ENCODE peak calls at places on chromosome 13, in nine cellular contexts. V is astrocyte; D is adrenal gland; M is CD8-positive, alpha-beta T cell; R is psoas muscle; O is HFFc6; Y is GM12864; E is foreskin fibroblast; I is sigmoid colon. X is an unnamed sample.

GRCh38 chr13:101157261-101157660 is 259.0 kb downstream of the NALCN start:
- DNase-seq in V (peak), R (no peak), E (no peak), D (no peak), M (no peak), I (no peak), O (no peak), Y (no peak), X (peak)

GRCh38 chr13:53142301-53142700 is 113.7 kb downstream of the OLFM4 start:
- DNase-seq in D (no peak), M (no peak), Y (no peak), E (no peak), I (no peak), R (no peak), O (no peak), V (peak), X (no peak)

GRCh38 chr13:78160793-78161192 is 242.2 kb upstream of the EDNRB start:
- DNase-seq in R (no peak), M (no peak), D (no peak), Y (no peak), V (peak), O (peak), I (no peak), E (peak), X (peak)

GRCh38 chr13:34361528-34361927 is 543.6 kb downstream of the RFC3 start:
- DNase-seq in Y (no peak), E (peak), D (no peak), R (no peak), V (no peak), I (no peak), M (no peak), O (peak), X (no peak)

GRCh38 chr13:43127103-43127817 is 103.9 kb downstream of the DNAJC15 start:
- DNase-seq in R (no peak), V (no peak), O (no peak), I (no peak), M (no peak), E (no peak), Y (no peak), D (no peak), X (no peak)

GRCh38 chr13:66673401-66673800 is 556.7 kb downstream of the PCDH9 start:
- DNase-seq in M (no peak), I (no peak), Y (no peak), D (no peak), V (peak), E (peak), R (no peak), O (peak), X (no peak)

GRCh38 chr13:96081888-96082287 is 8.0 kb upstream of the HS6ST3 start:
- DNase-seq in D (no peak), O (no peak), V (no peak), E (no peak), Y (no peak), M (no peak), I (no peak), R (no peak), X (no peak)

GRCh38 chr13:56247692-56248091 is 893.0 kb upstream of the PRR20A start:
- DNase-seq in Y (no peak), E (no peak), O (no peak), R (no peak), I (no peak), V (no peak), M (no peak), D (no peak), X (no peak)

GRCh38 chr13:34321986-34322385 is 504.0 kb downstream of the RFC3 start:
- DNase-seq in Y (no peak), V (no peak), D (no peak), O (no peak), E (no peak), I (no peak), M (no peak), R (no peak), X (no peak)

GRCh38 chr13:34300559-34300958 is 482.6 kb downstream of the RFC3 start:
- DNase-seq in Y (no peak), M (no peak), D (no peak), R (no peak), O (no peak), V (peak), I (no peak), E (no peak), X (peak)

DNA sequence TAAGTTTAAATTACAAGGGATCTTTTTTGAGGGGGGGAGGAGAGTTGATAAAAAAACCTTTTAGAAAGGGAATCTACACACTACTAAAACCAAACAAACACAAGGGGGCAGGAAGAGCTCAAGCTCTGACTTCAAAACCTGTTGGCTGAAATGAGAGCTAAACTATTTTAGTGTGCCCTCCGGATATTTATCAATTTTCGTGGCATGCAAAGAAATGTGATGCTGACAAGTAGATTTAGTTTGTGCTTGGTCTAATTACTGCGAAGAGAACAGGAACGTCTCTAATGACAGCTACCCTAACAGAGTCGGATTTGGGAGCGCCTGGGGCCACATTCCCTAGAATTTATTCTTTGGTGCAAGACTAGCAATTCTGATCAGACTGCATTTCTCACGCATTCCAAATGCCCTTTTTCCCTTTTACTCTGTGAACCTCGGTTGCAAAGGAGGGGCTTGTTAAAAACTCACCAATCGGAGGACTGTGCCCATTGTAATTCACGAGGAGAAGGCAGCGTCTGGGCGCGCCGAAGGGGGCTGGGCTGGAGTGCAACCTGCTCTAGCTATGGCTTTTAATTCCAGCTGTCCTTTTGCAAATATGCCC is 804 bp upstream of the FREM2 start:
- DNase-seq in D (no peak), E (no peak), Y (no peak), M (no peak), R (no peak), O (peak), V (peak), I (no peak), X (peak)
- TF ChIP-seq CTCF in D (peak), E (no peak), Y (peak), M (no peak), R (peak), O (peak), V (no peak), I (peak), X (peak)

GRCh38 chr13:26482451-26483197 is 74.9 kb upstream of the WASF3 start:
- DNase-seq in E (peak), R (no peak), O (peak), M (peak), V (peak), I (peak), Y (peak), D (peak), X (peak)
- TF ChIP-seq CTCF in E (peak), R (peak), O (peak), M (peak), V (peak), I (peak), Y (peak), D (peak), X (peak)

GRCh38 chr13:110616103-110617101 is 1.1 kb downstream of the NAXD start:
- DNase-seq in O (peak), D (peak), M (peak), R (peak), Y (peak), V (peak), E (peak), I (no peak), X (peak)
- TF ChIP-seq CTCF in O (no peak), D (no peak), M (no peak), R (no peak), Y (peak), V (peak), E (no peak), I (no peak), X (no peak)

DNA sequence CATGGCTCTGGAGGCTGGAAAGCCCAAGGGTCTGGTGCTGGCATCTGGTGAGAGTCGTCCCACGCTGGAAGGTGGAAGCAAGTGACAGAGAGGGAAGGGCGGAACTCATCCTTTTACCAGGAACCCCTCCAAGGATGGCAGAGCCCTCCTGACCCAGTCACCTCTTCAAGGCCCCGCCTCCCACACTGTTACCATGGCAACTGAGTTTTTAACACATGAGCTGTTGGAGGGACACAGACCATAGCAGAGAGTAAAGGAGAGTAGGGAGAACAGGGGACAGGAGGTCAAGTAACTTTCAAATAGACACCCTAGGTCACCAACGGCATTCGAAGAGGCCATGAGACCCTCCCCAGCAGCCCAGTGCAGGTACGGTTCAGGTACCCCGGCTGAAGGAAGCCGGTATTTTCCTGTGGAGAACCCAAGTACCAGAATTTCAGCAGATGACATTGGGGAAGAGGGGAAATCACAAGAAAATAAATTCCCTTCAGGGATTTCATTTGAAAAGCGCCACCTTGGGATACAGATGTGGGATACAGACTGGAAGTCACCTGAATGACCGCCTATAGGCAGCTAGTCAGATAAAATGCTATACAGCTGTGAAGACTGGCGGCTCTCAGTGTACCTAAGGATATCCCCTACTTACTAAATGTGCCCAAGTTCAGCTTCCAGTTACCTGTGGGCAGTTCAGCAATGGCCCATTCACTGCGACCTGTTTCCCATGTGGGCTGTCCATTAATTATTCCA is 8.0 kb downstream of the IL17D start:
- DNase-seq in E (no peak), V (no peak), D (no peak), R (no peak), M (no peak), Y (no peak), O (no peak), I (no peak), X (no peak)
- TF ChIP-seq CTCF in E (no peak), V (peak), D (no peak), R (no peak), M (no peak), Y (peak), O (peak), I (no peak), X (no peak)

DNA sequence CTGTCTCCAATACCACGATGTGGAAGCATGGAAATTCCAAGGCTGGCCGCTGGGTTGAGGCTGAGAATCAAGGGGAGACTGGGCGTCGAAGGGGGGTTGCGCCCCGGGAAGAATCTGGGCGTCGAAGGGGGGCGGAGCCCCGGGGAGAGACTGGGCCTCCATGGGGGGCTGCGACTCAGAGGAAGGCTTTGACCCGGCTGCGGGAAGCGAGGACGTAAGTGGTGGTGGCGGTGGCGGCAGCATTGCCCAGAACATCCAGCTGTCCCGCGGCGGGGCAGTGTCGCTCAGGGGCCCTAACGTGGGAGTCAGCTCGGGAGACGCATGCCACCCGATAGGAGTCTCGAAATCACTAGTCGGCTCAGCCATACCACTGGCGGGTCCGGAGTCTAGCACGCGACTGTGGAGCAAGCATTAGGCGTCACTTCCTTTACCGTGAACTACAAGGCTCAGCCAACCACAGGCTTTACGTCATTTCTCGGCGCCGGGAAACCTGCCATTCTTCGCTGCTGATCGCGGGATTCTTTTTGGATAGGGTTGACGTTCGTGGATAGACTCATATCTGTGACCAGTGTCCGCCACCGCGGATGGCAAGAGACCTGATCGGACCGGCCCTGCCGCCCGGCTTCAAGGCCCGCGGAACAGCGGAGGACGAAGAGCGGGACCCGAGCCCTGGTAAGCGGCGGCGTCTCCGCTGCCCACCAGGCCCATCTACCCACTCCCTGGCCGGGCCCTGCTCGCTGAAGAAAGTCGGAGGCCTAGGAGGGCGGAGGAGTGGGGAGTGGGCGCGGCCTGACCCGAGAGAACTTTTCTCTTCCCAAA is at the start of the genes GPALPP1 and NUFIP1:
- DNase-seq in I (peak), M (peak), V (peak), O (peak), E (peak), R (peak), Y (peak), D (peak), X (peak)
- TF ChIP-seq CTCF in I (no peak), M (no peak), V (peak), O (peak), E (peak), R (peak), Y (peak), D (peak), X (peak)

GRCh38 chr13:20972731-20973130 is 70.2 kb upstream of the XPO4 start:
- DNase-seq in R (no peak), Y (no peak), I (no peak), D (no peak), M (no peak), O (no peak), V (no peak), E (no peak), X (no peak)

GRCh38 chr13:20969182-20969581 is 66.6 kb upstream of the XPO4 start:
- DNase-seq in M (no peak), D (no peak), O (peak), I (no peak), Y (no peak), R (no peak), E (peak), V (peak), X (peak)

GRCh38 chr13:20964904-20965303 is 62.4 kb upstream of the XPO4 start:
- DNase-seq in D (no peak), M (no peak), O (no peak), Y (no peak), I (no peak), R (no peak), V (peak), E (peak), X (no peak)

GRCh38 chr13:20967340-20967739 is 64.8 kb upstream of the XPO4 start:
- DNase-seq in R (no peak), D (no peak), M (no peak), Y (no peak), I (no peak), V (no peak), O (no peak), E (no peak), X (no peak)

DNA sequence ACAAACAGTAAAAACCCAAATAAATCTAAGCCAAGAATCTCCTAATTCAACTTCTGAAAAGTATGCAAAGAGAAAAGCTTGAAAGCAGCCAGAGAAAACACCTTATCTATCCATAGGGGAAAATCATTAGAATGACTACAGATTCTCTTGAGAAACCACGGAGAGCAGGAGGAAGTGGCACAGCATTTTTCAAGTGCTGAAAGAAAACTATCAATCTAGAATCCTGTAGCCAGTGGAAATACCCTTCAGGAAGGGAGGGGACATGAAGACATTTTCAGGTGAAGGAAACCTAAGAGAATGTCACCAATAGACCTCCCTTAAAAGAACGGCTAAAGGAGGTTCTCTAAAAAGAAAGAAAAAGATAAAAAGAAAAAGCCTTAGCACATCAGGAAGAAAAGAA is 66.2 kb upstream of the XPO4 start:
- DNase-seq in R (no peak), O (no peak), E (no peak), Y (no peak), D (no peak), V (no peak), M (no peak), I (no peak), X (no peak)
- TF ChIP-seq CTCF in R (no peak), O (no peak), E (no peak), Y (no peak), D (no peak), V (no peak), M (no peak), I (no peak), X (no peak)

GRCh38 chr13:109764474-109765292 is 21.7 kb downstream of the IRS2 start:
- DNase-seq in D (peak), V (peak), M (no peak), I (no peak), E (peak), O (peak), Y (no peak), R (peak), X (peak)
- TF ChIP-seq CTCF in D (peak), V (peak), M (no peak), I (no peak), E (peak), O (peak), Y (no peak), R (peak), X (peak)

DNA sequence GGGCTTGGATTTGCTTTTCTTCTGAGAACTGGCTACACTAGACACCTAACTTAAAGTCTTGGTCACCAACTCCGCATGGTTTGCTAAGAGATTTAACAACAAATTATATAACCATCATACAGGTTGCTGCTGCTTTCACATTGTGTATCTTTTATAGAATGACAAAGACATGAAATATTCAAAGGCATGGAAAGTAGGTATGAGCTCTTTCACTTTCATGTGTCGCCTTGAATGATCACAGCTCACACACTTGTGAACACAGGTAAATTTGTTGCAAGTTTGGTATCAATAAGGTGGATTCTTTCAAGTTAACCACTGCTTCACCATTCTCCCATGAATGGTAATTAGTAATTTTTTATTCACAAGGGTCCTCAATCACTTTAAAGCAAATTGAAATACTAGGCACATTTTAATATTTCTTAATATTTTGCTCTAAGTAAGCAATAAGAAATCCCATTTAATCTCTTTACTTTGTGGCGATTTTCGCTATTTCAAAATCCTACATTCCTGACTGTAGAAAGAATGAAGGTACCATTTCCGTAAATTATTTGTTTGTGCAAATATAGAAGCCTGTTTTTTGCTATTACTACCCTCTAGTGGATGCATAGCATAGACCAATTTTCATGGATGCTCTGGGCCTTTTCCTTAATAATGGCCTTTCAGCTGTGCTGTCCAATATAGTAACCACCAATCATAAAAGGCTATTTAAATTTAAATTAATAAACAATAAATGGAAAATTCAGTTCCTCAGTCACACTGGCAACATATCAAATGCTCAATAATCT is 45.5 kb upstream of the FREM2 start:
- DNase-seq in M (no peak), Y (no peak), E (no peak), R (no peak), V (no peak), O (no peak), I (no peak), D (no peak), X (peak)
- TF ChIP-seq CTCF in M (no peak), Y (no peak), E (peak), R (no peak), V (peak), O (peak), I (no peak), D (peak), X (peak)

X was measured in bronchial epithelial cell.